ENCODE peak calls at places on chromosomes 5 and 9, in seven cellular contexts. T, O, B, W, V, I and A are unnamed samples. For H3K79me2 and H3K4me1, the result is how much of the 10 kb centered on the place peaks cover.

GRCh38 chr9:4293293-4293931 is 6.5 kb downstream of the GLIS3 start:
- DNase-seq in V (no peak), T (peak), O (peak), I (peak), W (no peak), B (peak), A (no peak)

GRCh38 chr9:80649001-80649420 is 1040.3 kb downstream of the TLE1 start:
- DNase-seq in I (no peak), W (no peak), V (no peak), B (peak), T (peak), O (peak), A (peak)

GRCh38 chr9:93978498-93978897 is 23.3 kb upstream of the BARX1 start:
- DNase-seq in O (no peak), I (no peak), B (peak), V (no peak), T (no peak), W (no peak), A (no peak)

GRCh38 chr9:130541533-130541932 is 37.8 kb upstream of the FUBP3 start:
- DNase-seq in W (no peak), V (no peak), O (no peak), B (no peak), I (no peak), T (no peak), A (no peak)

GRCh38 chr9:126451316-126451885 is 124.8 kb downstream of the MVB12B start:
- DNase-seq in T (no peak), V (no peak), B (no peak), W (no peak), I (no peak), O (no peak), A (no peak)

GRCh38 chr5:150540042-150540441 is 32.1 kb downstream of the NDST1 start:
- DNase-seq in I (no peak), O (no peak), V (no peak), W (no peak), B (no peak), T (no peak), A (no peak)

GRCh38 chr5:84383816-84384603 is 670 bp downstream of the EDIL3 start:
- DNase-seq in I (no peak), B (peak), O (peak), T (peak), W (no peak), V (no peak), A (peak)

GRCh38 chr5:178583279-178583678 is 6.9 kb downstream of the COL23A1 start:
- DNase-seq in I (no peak), W (no peak), V (no peak), B (no peak), T (no peak), O (no peak), A (no peak)

GRCh38 chr5:68383888-68384310 is 168.3 kb downstream of the PIK3R1 start:
- DNase-seq in T (no peak), W (no peak), I (no peak), O (no peak), B (no peak), V (no peak), A (no peak)

GRCh38 chr9:4836676-4837075 is 43.9 kb downstream of the RCL1 start:
- DNase-seq in B (peak), T (peak), V (no peak), O (no peak), W (no peak), I (no peak), A (no peak)

GRCh38 chr5:176360894-176361436 is 599 bp downstream of the KIAA1191 start:
- DNase-seq in V (no peak), T (no peak), B (no peak), I (no peak), W (no peak), O (peak), A (peak)

GRCh38 chr9:13064060-13064459 is 215.4 kb downstream of the MPDZ start:
- DNase-seq in I (no peak), V (no peak), O (no peak), T (no peak), B (no peak), W (no peak), A (no peak)

GRCh38 chr9:118962426-118962825 is 406.8 kb downstream of the BRINP1 start:
- DNase-seq in B (no peak), W (no peak), V (no peak), I (no peak), T (peak), O (no peak), A (no peak)

GRCh38 chr5:72301557-72301956 is 18.5 kb downstream of the MRPS27 start:
- DNase-seq in B (no peak), V (no peak), O (no peak), T (no peak), W (no peak), I (no peak), A (peak)
- H3K79me2 ChIP-seq in B (under half), V (half or more), O (half or more), T (half or more), W (half or more), I (half or more), A (half or more)

GRCh38 chr5:1033606-1034420 is 25.2 kb downstream of the NKD2 start:
- DNase-seq in T (no peak), V (no peak), I (no peak), W (no peak), O (no peak), B (no peak), A (no peak)
- H3K4me1 ChIP-seq in T (under half), V (under half), I (under half), W (under half), O (under half), B (under half), A (under half)

DNA sequence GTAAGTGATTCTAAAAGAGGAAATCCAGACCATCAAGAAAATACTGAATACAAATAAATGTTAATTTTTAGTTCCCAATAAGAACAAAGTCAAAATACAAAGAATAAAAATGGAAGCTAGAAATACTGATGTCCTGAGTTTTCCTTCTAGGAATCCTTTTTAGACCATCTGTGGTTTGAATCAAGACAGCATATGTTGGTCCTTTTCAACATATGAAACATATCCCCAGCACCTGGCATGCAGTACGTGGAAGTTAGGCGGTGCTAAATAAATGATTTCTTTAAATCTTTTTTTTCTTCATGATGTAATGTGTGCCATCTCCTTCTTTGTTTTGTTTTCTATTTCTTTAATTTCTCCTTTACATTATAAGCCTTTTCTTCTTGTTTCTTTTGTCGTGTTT is 34.0 kb downstream of the KIAA1958 start:
- DNase-seq in O (no peak), V (no peak), T (no peak), W (no peak), I (no peak), B (peak), A (no peak)
- H3K79me2 ChIP-seq in O (half or more), V (half or more), T (under half), W (half or more), I (under half), B (under half), A (half or more)

GRCh38 chr9:14277761-14278160 is 36.2 kb downstream of the NFIB start:
- DNase-seq in B (no peak), W (no peak), I (no peak), T (no peak), V (no peak), O (no peak), A (no peak)

GRCh38 chr9:14275331-14275730 is 38.6 kb downstream of the NFIB start:
- DNase-seq in O (no peak), V (no peak), T (peak), W (no peak), B (no peak), I (no peak), A (no peak)

GRCh38 chr9:14279671-14280070 is 34.3 kb downstream of the NFIB start:
- DNase-seq in V (no peak), I (no peak), T (peak), O (no peak), B (no peak), W (no peak), A (no peak)

GRCh38 chr9:14278291-14278721 is 35.6 kb downstream of the NFIB start:
- DNase-seq in O (no peak), B (peak), W (peak), T (peak), V (no peak), I (no peak), A (no peak)

GRCh38 chr9:14277202-14277601 is 36.7 kb downstream of the NFIB start:
- DNase-seq in W (no peak), B (peak), T (peak), V (no peak), I (peak), O (no peak), A (no peak)
- H3K4me1 ChIP-seq in W (under half), B (under half), T (half or more), V (under half), I (under half), O (under half), A (under half)

GRCh38 chr5:131361677-131362315 is 97.9 kb downstream of the CDC42SE2 start:
- DNase-seq in O (no peak), T (no peak), V (no peak), B (no peak), W (no peak), I (no peak), A (peak)

GRCh38 chr5:131357739-131358561 is 94.1 kb downstream of the CDC42SE2 start:
- DNase-seq in B (no peak), O (no peak), V (no peak), W (no peak), I (no peak), T (no peak), A (no peak)

GRCh38 chr5:131356619-131357018 is 92.8 kb downstream of the CDC42SE2 start:
- DNase-seq in O (no peak), I (no peak), T (no peak), B (no peak), W (no peak), V (no peak), A (no peak)

GRCh38 chr5:131353991-131354390 is 90.1 kb downstream of the CDC42SE2 start:
- DNase-seq in B (no peak), W (no peak), O (no peak), V (no peak), I (no peak), T (no peak), A (no peak)

GRCh38 chr5:131355972-131356528 is 92.2 kb downstream of the CDC42SE2 start:
- DNase-seq in I (no peak), B (peak), T (peak), W (no peak), V (no peak), O (no peak), A (no peak)
- H3K79me2 ChIP-seq in I (under half), B (under half), T (under half), W (under half), V (half or more), O (under half), A (under half)

DNA sequence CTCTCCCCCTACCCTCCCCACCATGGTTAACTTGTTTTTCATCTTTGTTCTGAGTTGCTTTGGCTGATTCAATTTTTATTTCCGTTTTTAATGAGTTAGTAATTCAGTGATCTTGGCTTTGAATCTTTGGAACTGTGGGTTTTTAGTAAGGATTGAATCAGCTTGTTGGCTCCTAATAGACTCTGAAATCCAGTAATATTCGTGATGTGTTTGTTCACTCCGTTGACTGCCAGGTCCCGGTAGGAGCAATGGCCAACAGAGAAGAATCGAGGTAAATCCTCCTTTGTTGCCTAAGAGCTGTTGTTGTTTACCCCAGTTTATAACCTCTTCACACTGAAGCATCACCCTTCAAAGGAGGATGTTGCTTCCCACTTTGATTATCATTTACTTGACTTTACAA is 92.7 kb downstream of the PCSK1 start:
- DNase-seq in B (no peak), V (no peak), I (no peak), W (no peak), O (no peak), T (peak), A (no peak)
- H3K4me1 ChIP-seq in B (under half), V (under half), I (under half), W (half or more), O (under half), T (under half), A (under half)

GRCh38 chr9:136597141-136597885 is 51.5 kb upstream of the NOTCH1 start:
- DNase-seq in W (no peak), V (peak), T (no peak), B (no peak), O (no peak), I (no peak), A (no peak)
- H3K79me2 ChIP-seq in W (under half), V (under half), T (under half), B (under half), O (under half), I (under half), A (under half)

GRCh38 chr5:91305640-91306039 is 77.5 kb downstream of the ARRDC3 start:
- DNase-seq in T (no peak), I (no peak), W (no peak), B (no peak), O (no peak), V (no peak), A (no peak)

GRCh38 chr5:91297994-91298393 is 85.1 kb downstream of the ARRDC3 start:
- DNase-seq in V (no peak), W (no peak), I (no peak), B (no peak), O (no peak), T (no peak), A (no peak)

GRCh38 chr5:91302958-91303357 is 80.2 kb downstream of the ARRDC3 start:
- DNase-seq in W (no peak), V (no peak), T (no peak), B (no peak), O (no peak), I (no peak), A (no peak)

GRCh38 chr5:91302335-91302734 is 80.8 kb downstream of the ARRDC3 start:
- DNase-seq in T (no peak), O (no peak), V (no peak), I (no peak), B (no peak), W (no peak), A (peak)

DNA sequence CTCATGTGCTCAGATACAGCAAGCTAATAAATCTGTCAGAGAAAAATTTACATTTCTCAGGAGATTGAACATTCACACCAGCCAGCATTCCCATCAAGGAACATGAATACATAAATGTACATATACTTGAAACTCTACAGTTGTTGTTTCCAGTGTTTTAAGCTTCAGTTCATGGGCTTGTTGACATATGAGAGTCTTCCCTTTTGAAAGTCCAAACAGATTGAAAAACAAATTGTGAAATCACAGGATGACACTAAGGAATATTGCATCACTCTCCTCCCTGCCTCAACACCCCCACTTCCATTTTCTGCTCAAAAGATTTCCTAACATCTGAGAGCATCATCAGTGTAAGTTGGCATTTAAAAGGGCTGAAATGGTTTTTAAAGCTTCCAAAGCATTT is 81.7 kb downstream of the ARRDC3 start:
- DNase-seq in O (peak), B (peak), I (no peak), W (no peak), T (no peak), V (no peak), A (no peak)
- H3K4me1 ChIP-seq in O (under half), B (under half), I (under half), W (under half), T (under half), V (under half), A (under half)

GRCh38 chr9:109910616-109911568 is 130.9 kb downstream of the PALM2AKAP2 start:
- DNase-seq in O (peak), W (no peak), V (no peak), T (peak), B (peak), I (no peak), A (no peak)

GRCh38 chr9:109907400-109907799 is 127.4 kb downstream of the PALM2AKAP2 start:
- DNase-seq in I (no peak), W (no peak), B (no peak), T (no peak), V (no peak), O (no peak), A (no peak)

GRCh38 chr9:109906766-109907382 is 126.9 kb downstream of the PALM2AKAP2 start:
- DNase-seq in V (no peak), B (peak), W (peak), O (no peak), I (no peak), T (peak), A (no peak)

GRCh38 chr9:109907810-109908458 is 127.9 kb downstream of the PALM2AKAP2 start:
- DNase-seq in O (no peak), B (no peak), I (no peak), V (no peak), T (no peak), W (peak), A (no peak)

GRCh38 chr9:109908459-109909390 is 128.7 kb downstream of the PALM2AKAP2 start:
- DNase-seq in B (peak), V (no peak), O (no peak), W (no peak), T (peak), I (no peak), A (no peak)
- H3K79me2 ChIP-seq in B (under half), V (under half), O (under half), W (under half), T (under half), I (under half), A (under half)

DNA sequence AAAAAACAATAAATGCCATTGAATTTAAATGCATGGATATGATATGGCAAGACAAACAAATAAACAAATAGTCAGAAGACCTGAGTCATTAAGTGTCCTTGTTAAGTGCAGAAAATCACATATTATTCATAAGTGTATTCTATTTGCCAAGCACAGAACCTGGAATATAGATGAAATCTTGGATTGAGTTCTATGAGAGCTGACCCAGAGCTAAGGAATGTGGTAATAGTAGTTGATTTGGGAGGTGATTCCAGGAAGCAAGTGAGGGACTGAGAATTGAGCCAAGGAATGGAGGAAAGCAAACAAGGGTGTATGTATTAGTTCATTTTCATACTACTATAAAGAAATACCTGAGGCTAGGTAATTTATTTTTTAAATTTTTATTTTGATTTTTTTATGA is 208.9 kb downstream of the TRIM32 start:
- DNase-seq in B (no peak), W (no peak), I (no peak), O (no peak), V (no peak), T (no peak), A (no peak)
- H3K4me1 ChIP-seq in B (under half), W (under half), I (under half), O (under half), V (under half), T (under half), A (under half)